ENCODE peak calls at places on chromosomes 6 and 20, in five cellular contexts. V, A, K, D and S are unnamed samples. For H3K4me1, the result is how much of the 10 kb centered on the place peaks cover.

GRCh38 chr20:3563548-3564177 is 92.8 kb downstream of the ATRN start:
- DNase-seq in A (peak), D (no peak), V (peak), K (peak), S (no peak)

GRCh38 chr6:91731939-91732338 is 1145.1 kb upstream of the MAP3K7 start:
- DNase-seq in A (no peak), D (no peak), K (no peak), V (no peak), S (no peak)

GRCh38 chr6:159969204-159969912 is 476 bp downstream of the IGF2R start:
- DNase-seq in A (peak), K (no peak), D (peak), V (peak), S (peak)

GRCh38 chr20:51639206-51639832 is 96.8 kb upstream of the NFATC2 start:
- DNase-seq in K (peak), A (peak), D (peak), V (peak), S (peak)

GRCh38 chr20:47438464-47439381 is 63.0 kb upstream of the NCOA3 start:
- DNase-seq in A (no peak), D (no peak), K (peak), V (no peak), S (no peak)

GRCh38 chr6:106025655-106026054 is 60.5 kb upstream of the PRDM1 start:
- DNase-seq in A (peak), K (no peak), V (peak), D (no peak), S (no peak)

GRCh38 chr6:128882560-128882959 is 378 bp upstream of the LAMA2 start:
- DNase-seq in A (peak), K (no peak), V (peak), D (no peak), S (no peak)

GRCh38 chr6:142605922-142606321 is 304.1 kb downstream of the ADGRG6 start:
- DNase-seq in V (peak), K (no peak), D (no peak), A (peak), S (no peak)

GRCh38 chr20:3203315-3204123 is 963 bp downstream of the DDRGK1 start:
- DNase-seq in A (peak), D (no peak), V (no peak), K (no peak), S (no peak)

GRCh38 chr20:10591956-10592521 is 81.8 kb downstream of the JAG1 start:
- DNase-seq in D (no peak), K (no peak), A (peak), V (peak), S (no peak)

GRCh38 chr6:143836150-143836549 is 7.0 kb upstream of the LTV1 start:
- DNase-seq in V (no peak), A (no peak), K (no peak), D (no peak), S (no peak)

GRCh38 chr6:142378138-142378875 is 76.5 kb downstream of the ADGRG6 start:
- DNase-seq in V (peak), K (peak), A (peak), D (no peak), S (no peak)

GRCh38 chr6:44253307-44254101 is 3.8 kb downstream of the SLC35B2 start:
- DNase-seq in K (peak), A (peak), D (no peak), V (no peak), S (no peak)

GRCh38 chr6:22413681-22414305 is 117.0 kb upstream of the PRL start:
- DNase-seq in K (no peak), D (no peak), A (peak), V (peak), S (no peak)

GRCh38 chr6:25346064-25346463 is 66.9 kb downstream of the CARMIL1 start:
- DNase-seq in V (no peak), D (no peak), K (no peak), A (no peak), S (no peak)

GRCh38 chr6:72620866-72621242 is 1.0 kb upstream of the KCNQ5 start:
- DNase-seq in K (no peak), V (no peak), D (no peak), A (no peak), S (no peak)

GRCh38 chr20:24523661-24524060 is 54.2 kb downstream of the SYNDIG1 start:
- DNase-seq in D (no peak), K (no peak), A (no peak), V (no peak), S (no peak)

GRCh38 chr6:128156315-128157111 is 255.7 kb upstream of the THEMIS start:
- DNase-seq in V (no peak), D (no peak), K (no peak), A (no peak), S (no peak)

GRCh38 chr20:13284830-13285229 is 63.8 kb downstream of the ISM1 start:
- DNase-seq in A (no peak), K (no peak), V (no peak), D (no peak), S (no peak)

GRCh38 chr6:138160329-138161117 is 1.2 kb upstream of the ARFGEF3 start:
- DNase-seq in A (no peak), D (no peak), K (no peak), V (no peak), S (no peak)

GRCh38 chr6:148501178-148501590 is 158.5 kb downstream of the SASH1 start:
- DNase-seq in V (peak), D (peak), K (peak), A (peak), S (peak)

GRCh38 chr20:21699216-21699508 is 6.3 kb upstream of the PAX1 start:
- DNase-seq in A (no peak), D (no peak), V (no peak), K (no peak), S (no peak)

GRCh38 chr6:44176935-44177509 is 18.4 kb downstream of the CAPN11 start:
- DNase-seq in A (no peak), K (no peak), D (no peak), V (no peak), S (no peak)

GRCh38 chr20:3896853-3897252 is 7.7 kb downstream of the PANK2 start:
- DNase-seq in K (no peak), V (no peak), D (no peak), A (no peak), S (no peak)

GRCh38 chr6:75922226-75922625 is 150.2 kb downstream of the IMPG1 start:
- DNase-seq in A (peak), D (no peak), V (peak), K (no peak), S (no peak)

GRCh38 chr6:165999279-165999678 is 168.4 kb downstream of the TBXT start:
- DNase-seq in K (no peak), D (no peak), A (no peak), V (no peak), S (no peak)

GRCh38 chr6:84633771-84634170 is 130.6 kb downstream of the TBX18 start:
- DNase-seq in A (peak), V (no peak), D (no peak), K (no peak), S (no peak)

GRCh38 chr6:2859325-2859700 is 17.6 kb upstream of the SERPINB1 start:
- DNase-seq in A (no peak), K (no peak), D (no peak), V (no peak), S (no peak)

GRCh38 chr20:14991023-14991422 is 653.6 kb upstream of the FLRT3 start:
- DNase-seq in A (peak), V (no peak), D (no peak), K (peak), S (no peak)

GRCh38 chr20:41273445-41273844 is 44.1 kb downstream of the ZHX3 start:
- DNase-seq in D (no peak), K (no peak), A (no peak), V (no peak), S (no peak)

GRCh38 chr20:63126876-63127699 is 88.8 kb downstream of the YTHDF1 start:
- DNase-seq in D (no peak), A (no peak), V (no peak), K (no peak), S (peak)

GRCh38 chr6:692858-693736 is at the start of gene EXOC2:
- DNase-seq in V (peak), A (peak), D (peak), K (peak), S (peak)

GRCh38 chr20:53707341-53708102 is 113.9 kb upstream of the ZNF217 start:
- DNase-seq in K (no peak), D (no peak), A (peak), V (peak), S (no peak)

GRCh38 chr6:16683524-16684194 is 77.6 kb downstream of the ATXN1 start:
- DNase-seq in A (peak), D (peak), K (peak), V (peak), S (peak)

DNA sequence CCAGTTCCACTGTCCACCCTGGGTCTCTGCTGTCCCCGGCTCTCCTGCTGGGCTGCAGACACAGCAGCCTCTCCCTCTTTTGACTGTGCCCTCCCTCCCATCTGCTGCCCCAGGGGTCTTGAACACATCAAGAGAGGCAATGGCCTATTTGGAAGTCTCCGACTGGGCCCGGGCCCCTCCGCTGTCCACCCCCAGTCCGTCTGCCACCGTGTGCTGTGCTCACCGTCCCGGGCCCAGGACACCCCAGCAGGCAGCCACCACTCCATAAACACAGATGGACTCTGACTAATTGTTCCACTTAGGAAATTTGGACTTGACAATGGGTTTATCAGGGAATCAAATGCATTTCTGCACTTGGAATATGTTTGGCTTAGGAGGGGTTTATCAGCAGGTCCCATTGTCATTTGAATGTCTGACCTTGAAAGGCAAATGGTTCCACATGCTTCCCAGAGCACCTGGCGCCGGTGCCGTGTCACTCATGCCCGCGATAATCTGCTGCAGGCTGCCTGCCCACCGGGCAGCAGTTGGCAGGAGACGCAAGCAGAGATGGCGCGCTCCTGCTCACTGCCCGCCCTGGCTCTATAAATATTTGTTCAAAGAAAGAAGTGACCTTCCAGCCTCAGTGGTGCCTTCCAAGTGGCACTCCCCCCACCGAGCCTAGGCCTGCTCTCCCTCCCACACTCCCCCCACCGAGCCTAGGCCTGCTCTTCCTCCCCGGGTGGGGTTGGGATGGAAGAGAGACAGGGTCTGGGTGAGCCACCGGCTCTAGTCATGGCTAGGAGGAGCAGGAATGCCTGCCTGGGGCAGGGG is 18.8 kb upstream of the FRMD1 start:
- DNase-seq in V (no peak), A (no peak), K (no peak), D (no peak), S (no peak)
- H3K4me1 ChIP-seq in V (under half), A (under half), K (under half), D (under half), S (under half)

GRCh38 chr6:30612687-30613248 is 4.3 kb downstream of the PPP1R10 start:
- DNase-seq in D (no peak), V (peak), K (no peak), A (peak), S (peak)
- H3K4me3 ChIP-seq in D (no peak), V (no peak), K (no peak), A (no peak), S (no peak)

GRCh38 chr6:81773887-81774286 is 21.4 kb upstream of the TENT5A start:
- DNase-seq in A (no peak), K (no peak), V (no peak), D (no peak), S (no peak)

GRCh38 chr6:81772741-81773140 is 20.3 kb upstream of the TENT5A start:
- DNase-seq in K (no peak), A (peak), D (no peak), V (peak), S (no peak)

GRCh38 chr6:81777586-81778268 is 25.2 kb upstream of the TENT5A start:
- DNase-seq in D (no peak), K (no peak), A (no peak), V (no peak), S (no peak)

GRCh38 chr6:81770395-81770794 is 17.9 kb upstream of the TENT5A start:
- DNase-seq in A (no peak), D (no peak), K (no peak), V (no peak), S (no peak)

GRCh38 chr6:81774542-81774941 is 22.1 kb upstream of the TENT5A start:
- DNase-seq in K (peak), A (no peak), D (no peak), V (no peak), S (no peak)
- H3K27ac ChIP-seq in K (no peak), A (no peak), D (no peak), V (no peak), S (no peak)

DNA sequence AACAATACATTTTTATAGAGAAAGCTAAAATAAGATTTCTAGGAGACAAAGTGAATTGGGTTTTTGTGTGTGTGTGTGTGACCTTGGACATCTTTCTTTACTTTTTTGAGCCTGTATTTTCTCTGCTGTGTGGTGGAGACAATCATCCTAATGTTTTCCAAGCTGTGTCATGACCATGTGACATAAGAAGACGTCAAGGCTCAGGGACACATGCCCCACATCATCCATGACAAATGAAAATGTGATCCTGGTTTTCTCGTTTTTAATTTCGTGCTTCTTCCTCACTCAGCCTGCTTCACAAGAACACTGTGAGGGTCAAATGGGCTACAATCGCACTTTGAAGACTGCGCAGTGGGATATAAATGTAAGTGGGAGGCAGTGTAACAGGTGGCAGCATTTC is 3.9 kb upstream of the BTNL2 start:
- DNase-seq in V (no peak), D (no peak), A (no peak), K (no peak), S (no peak)
- H3K4me1 ChIP-seq in V (under half), D (under half), A (under half), K (under half), S (under half)

DNA sequence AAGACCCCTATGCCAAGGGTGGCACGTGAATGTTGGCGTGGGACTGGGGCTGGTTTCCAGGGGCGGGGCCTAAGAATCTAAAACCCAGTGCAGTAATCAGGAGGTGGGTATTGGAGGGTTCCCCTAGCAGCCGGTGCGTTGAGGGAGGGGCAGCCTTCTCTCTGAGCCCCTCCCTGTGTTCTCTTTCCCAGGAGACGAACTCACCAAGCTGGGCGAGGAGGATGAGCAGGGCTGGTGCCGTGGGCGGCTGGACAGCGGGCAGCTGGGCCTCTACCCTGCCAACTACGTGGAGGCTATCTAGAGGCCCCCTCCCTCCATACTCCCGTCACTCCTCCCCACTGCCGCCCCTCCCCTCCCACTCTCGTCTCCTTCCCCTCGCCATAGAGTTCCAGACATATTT is 23.9 kb downstream of the SPDEF start:
- DNase-seq in A (no peak), K (no peak), V (no peak), D (no peak), S (no peak)
- H3K4me3 ChIP-seq in A (no peak), K (no peak), V (peak), D (no peak), S (no peak)

DNA sequence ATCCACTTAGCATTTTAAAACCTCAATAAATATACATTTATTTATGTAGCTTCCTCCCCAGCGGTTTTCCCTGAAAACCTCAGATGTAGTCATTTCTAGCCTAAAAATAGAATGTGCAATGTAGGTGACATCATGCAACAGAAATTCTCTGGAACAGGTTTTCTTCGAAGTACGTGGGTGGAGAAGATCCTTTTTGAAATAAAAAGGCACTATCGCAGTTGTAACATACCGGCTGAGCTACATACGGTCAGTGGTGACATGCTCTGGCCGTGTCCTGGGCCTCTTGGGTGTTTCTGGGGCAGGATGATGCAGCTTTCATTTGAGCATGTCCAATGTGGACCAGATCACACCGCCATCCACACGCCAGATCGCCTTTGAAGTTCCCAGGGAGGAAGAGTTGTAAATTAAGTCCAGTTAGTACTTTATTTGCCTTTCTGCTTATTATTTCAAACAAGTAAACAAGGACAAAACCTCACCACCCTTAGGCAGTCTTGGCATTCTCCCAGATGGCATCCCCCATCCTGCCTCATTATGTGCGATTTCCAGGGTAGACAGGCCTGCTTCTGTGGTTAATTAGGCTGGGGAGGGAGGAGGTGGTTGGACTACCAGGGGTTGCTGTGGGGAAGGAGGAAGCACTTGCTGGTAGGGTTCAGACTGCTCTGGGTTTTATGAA is 109.5 kb upstream of the CLDN20 start:
- DNase-seq in D (peak), A (peak), K (no peak), V (peak), S (no peak)
- H3K27ac ChIP-seq in D (peak), A (peak), K (peak), V (peak), S (peak)

DNA sequence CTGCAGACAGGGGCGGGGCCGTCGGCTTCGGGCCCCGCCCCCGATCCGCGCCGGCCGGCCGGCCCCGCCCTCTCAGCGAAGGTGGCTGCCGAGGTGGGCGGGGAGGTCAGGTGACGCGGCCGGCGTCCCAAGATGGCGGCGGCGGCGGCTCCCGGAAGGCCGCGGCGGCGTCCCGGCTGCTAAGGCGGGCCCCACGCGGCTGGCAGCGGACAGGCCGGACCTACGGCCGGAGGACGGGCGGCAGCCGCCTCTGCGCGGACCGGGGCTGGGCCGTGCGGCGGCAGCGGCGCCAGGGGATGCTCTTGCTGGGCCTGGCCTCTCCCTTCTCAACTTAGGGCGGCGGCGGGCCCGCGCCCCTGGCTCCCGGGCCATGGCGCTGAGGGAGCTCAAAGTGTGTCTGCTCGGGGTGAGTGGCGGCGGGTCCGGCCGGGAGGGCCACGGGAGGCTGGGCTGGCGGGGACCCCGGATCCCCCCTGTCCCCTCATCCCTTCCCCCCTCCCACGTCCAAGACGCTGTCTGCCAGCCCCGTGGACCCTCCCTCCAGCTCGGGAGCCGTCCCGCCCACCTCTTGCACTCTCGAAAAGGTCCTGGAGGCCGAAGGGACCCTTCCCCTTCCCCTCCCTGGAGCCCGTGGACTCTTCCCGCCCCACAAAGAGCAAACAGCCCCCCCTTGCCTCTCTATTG is at the start of gene RAB22A:
- DNase-seq in K (peak), D (peak), A (peak), V (peak), S (peak)
- H3K4me1 ChIP-seq in K (under half), D (under half), A (under half), V (under half), S (under half)

DNA sequence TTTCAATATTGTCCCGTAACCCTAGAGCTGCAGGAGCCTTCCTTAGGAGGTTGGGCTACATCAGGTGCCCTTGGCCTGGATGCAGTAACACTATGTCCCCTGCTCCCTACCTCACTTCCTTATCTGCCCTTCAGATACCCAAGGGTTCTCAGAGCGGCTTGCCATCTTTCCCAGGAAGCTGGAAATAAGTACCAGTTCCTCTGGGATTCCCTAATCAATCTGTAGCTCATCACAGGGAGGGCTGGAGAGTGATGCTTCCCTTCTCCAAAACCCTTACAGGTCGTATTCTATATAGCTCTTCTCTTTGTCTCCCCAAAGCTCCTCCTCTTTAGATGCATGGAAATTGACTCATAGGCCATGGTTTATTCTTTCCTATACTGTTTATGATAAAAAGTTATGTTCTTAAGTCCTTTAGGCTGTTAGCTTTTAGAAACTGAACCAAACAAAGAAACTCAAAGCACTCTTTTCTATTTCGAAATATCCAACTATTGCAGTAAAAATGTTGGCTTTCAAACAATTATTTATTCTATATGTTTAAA is 4.2 kb downstream of the MYCT1 start:
- DNase-seq in V (peak), A (no peak), K (no peak), D (no peak), S (no peak)
- H3K4me3 ChIP-seq in V (no peak), A (no peak), K (no peak), D (no peak), S (no peak)

GRCh38 chr6:30394139-30394538 is 49.2 kb downstream of the RPP21 start:
- DNase-seq in A (no peak), D (no peak), V (no peak), K (no peak), S (no peak)
- H3K27ac ChIP-seq in A (no peak), D (no peak), V (no peak), K (no peak), S (no peak)